ENCODE peak calls at places on chromosomes 16 and 17, in ten cellular contexts. One of them, this sample, is unnamed.
A peak's percentile ranks its signal among the peaks of the same experiment; 100 is the strongest.

GRCh38 chr17:28271431-28271830 is 47.6 kb upstream of the TMEM97 start:
- DNase-seq in ovary: no peak
- DNase-seq in sigmoid colon: no peak
- DNase-seq in A549: no peak
- DNase-seq in HCT116: no peak
- DNase-seq in tibial nerve: no peak
- DNase-seq in body of pancreas: no peak
- DNase-seq in lower leg skin: no peak
- DNase-seq in IMR-90: no peak
- DNase-seq in esophagus muscularis mucosa: no peak
- DNase-seq in this sample: no peak

GRCh38 chr17:39602533-39603303 is 5.0 kb downstream of the NEUROD2 start:
- DNase-seq in ovary: no peak
- DNase-seq in sigmoid colon: no peak
- DNase-seq in A549: no peak
- DNase-seq in HCT116: no peak
- DNase-seq in tibial nerve: no peak
- DNase-seq in body of pancreas: no peak
- DNase-seq in lower leg skin: no peak
- DNase-seq in IMR-90: no peak
- DNase-seq in esophagus muscularis mucosa: no peak
- DNase-seq in this sample: no peak

GRCh38 chr16:52569296-52569695 is 22.4 kb upstream of the TOX3 start:
- DNase-seq in ovary: no peak
- DNase-seq in sigmoid colon: no peak
- DNase-seq in A549: no peak
- DNase-seq in HCT116: no peak
- DNase-seq in tibial nerve: no peak
- DNase-seq in body of pancreas: no peak
- DNase-seq in lower leg skin: no peak
- DNase-seq in IMR-90: no peak
- DNase-seq in esophagus muscularis mucosa: no peak
- DNase-seq in this sample: no peak

GRCh38 chr17:58665946-58666857 is 25.6 kb downstream of the TEX14 start:
- DNase-seq in ovary: no peak
- DNase-seq in sigmoid colon: no peak
- DNase-seq in A549: no peak
- DNase-seq in HCT116: peak; percentile 69
- DNase-seq in tibial nerve: no peak
- DNase-seq in body of pancreas: no peak
- DNase-seq in lower leg skin: no peak
- DNase-seq in IMR-90: no peak
- DNase-seq in esophagus muscularis mucosa: no peak
- DNase-seq in this sample: no peak

GRCh38 chr17:39763046-39763800 is 25.5 kb downstream of the GRB7 start:
- DNase-seq in ovary: no peak
- DNase-seq in sigmoid colon: no peak
- DNase-seq in A549: no peak
- DNase-seq in HCT116: no peak
- DNase-seq in tibial nerve: no peak
- DNase-seq in body of pancreas: no peak
- DNase-seq in lower leg skin: no peak
- DNase-seq in IMR-90: peak; percentile 35
- DNase-seq in esophagus muscularis mucosa: no peak
- DNase-seq in this sample: no peak

GRCh38 chr16:69444873-69445517 is 20.6 kb downstream of the CYB5B start:
- DNase-seq in ovary: no peak
- DNase-seq in sigmoid colon: no peak
- DNase-seq in A549: no peak
- DNase-seq in HCT116: no peak
- DNase-seq in tibial nerve: no peak
- DNase-seq in body of pancreas: no peak
- DNase-seq in lower leg skin: no peak
- DNase-seq in IMR-90: peak; percentile 45
- DNase-seq in esophagus muscularis mucosa: no peak
- DNase-seq in this sample: no peak

GRCh38 chr16:55476625-55477533 is 2.1 kb upstream of the MMP2 start:
- DNase-seq in ovary: peak; percentile 50
- DNase-seq in sigmoid colon: peak; percentile 86
- DNase-seq in A549: no peak
- DNase-seq in HCT116: no peak
- DNase-seq in tibial nerve: no peak
- DNase-seq in body of pancreas: no peak
- DNase-seq in lower leg skin: peak; percentile 50
- DNase-seq in IMR-90: no peak
- DNase-seq in esophagus muscularis mucosa: no peak
- DNase-seq in this sample: no peak

GRCh38 chr16:4342866-4343744 is 8.0 kb downstream of the PAM16 start:
- DNase-seq in ovary: no peak
- DNase-seq in sigmoid colon: peak; percentile 64
- DNase-seq in A549: no peak
- DNase-seq in HCT116: no peak
- DNase-seq in tibial nerve: no peak
- DNase-seq in body of pancreas: no peak
- DNase-seq in lower leg skin: no peak
- DNase-seq in IMR-90: no peak
- DNase-seq in esophagus muscularis mucosa: no peak
- DNase-seq in this sample: no peak

GRCh38 chr16:88892065-88892464 is 25.6 kb upstream of the PABPN1L start:
- DNase-seq in ovary: no peak
- DNase-seq in sigmoid colon: no peak
- DNase-seq in A549: no peak
- DNase-seq in HCT116: no peak
- DNase-seq in tibial nerve: no peak
- DNase-seq in body of pancreas: no peak
- DNase-seq in lower leg skin: no peak
- DNase-seq in IMR-90: no peak
- DNase-seq in esophagus muscularis mucosa: no peak
- DNase-seq in this sample: no peak

GRCh38 chr16:88895335-88895734 is 28.9 kb upstream of the PABPN1L start:
- DNase-seq in ovary: no peak
- DNase-seq in sigmoid colon: no peak
- DNase-seq in A549: no peak
- DNase-seq in HCT116: no peak
- DNase-seq in tibial nerve: no peak
- DNase-seq in body of pancreas: no peak
- DNase-seq in lower leg skin: no peak
- DNase-seq in IMR-90: no peak
- DNase-seq in esophagus muscularis mucosa: no peak
- DNase-seq in this sample: no peak

GRCh38 chr16:88891083-88891482 is 24.6 kb upstream of the PABPN1L start:
- DNase-seq in ovary: no peak
- DNase-seq in sigmoid colon: no peak
- DNase-seq in A549: no peak
- DNase-seq in HCT116: no peak
- DNase-seq in tibial nerve: no peak
- DNase-seq in body of pancreas: no peak
- DNase-seq in lower leg skin: no peak
- DNase-seq in IMR-90: no peak
- DNase-seq in esophagus muscularis mucosa: no peak
- DNase-seq in this sample: no peak

GRCh38 chr16:88894681-88895300 is 28.3 kb upstream of the PABPN1L start:
- DNase-seq in ovary: no peak
- DNase-seq in sigmoid colon: no peak
- DNase-seq in A549: no peak
- DNase-seq in HCT116: no peak
- DNase-seq in tibial nerve: no peak
- DNase-seq in body of pancreas: no peak
- DNase-seq in lower leg skin: no peak
- DNase-seq in IMR-90: no peak
- DNase-seq in esophagus muscularis mucosa: no peak
- DNase-seq in this sample: no peak

GRCh38 chr16:88893127-88893968 is 26.9 kb upstream of the PABPN1L start:
- DNase-seq in ovary: no peak
- DNase-seq in sigmoid colon: no peak
- DNase-seq in A549: no peak
- DNase-seq in HCT116: no peak
- DNase-seq in tibial nerve: no peak
- DNase-seq in body of pancreas: no peak
- DNase-seq in lower leg skin: no peak
- DNase-seq in IMR-90: no peak
- DNase-seq in esophagus muscularis mucosa: no peak
- DNase-seq in this sample: no peak
- TF ChIP-seq POLR2A in ovary: no peak
- TF ChIP-seq POLR2A in sigmoid colon: no peak
- TF ChIP-seq POLR2A in A549: no peak
- TF ChIP-seq POLR2A in HCT116: no peak
- TF ChIP-seq POLR2A in tibial nerve: no peak
- TF ChIP-seq POLR2A in body of pancreas: no peak
- TF ChIP-seq POLR2A in lower leg skin: no peak
- TF ChIP-seq POLR2A in IMR-90: no peak
- TF ChIP-seq POLR2A in esophagus muscularis mucosa: no peak
- TF ChIP-seq POLR2A in this sample: no peak

DNA sequence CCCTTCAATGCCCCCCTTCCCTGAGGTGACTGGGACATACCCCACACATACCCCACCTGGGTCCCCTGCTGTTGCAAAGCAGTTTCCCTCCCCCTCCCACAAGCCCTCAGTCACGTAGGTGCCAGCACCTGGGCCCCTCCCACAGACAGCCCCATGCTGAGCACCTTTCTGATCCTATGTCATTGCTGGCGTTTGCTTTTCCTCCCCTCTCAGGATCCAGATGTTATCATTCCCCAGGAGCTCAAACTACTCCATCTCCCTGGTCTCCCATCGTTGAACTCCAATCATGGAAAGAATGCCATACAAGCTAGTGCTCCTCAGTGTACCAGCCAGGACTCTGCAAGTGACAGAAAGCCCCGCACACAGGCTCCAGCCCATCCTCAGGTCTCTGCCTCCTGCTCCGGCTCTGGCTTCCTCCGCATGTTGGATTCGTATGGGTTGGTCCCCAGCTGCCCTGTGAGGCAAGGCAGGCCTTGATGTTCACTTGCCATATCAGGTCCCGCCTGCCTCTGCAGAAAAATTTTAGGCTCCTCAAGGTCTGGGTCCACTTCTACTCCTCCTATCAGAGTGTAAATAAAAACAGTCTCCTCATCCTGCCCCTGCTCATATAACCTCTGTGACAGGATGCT is 31.4 kb upstream of the MED9 start:
- DNase-seq in ovary: no peak
- DNase-seq in sigmoid colon: no peak
- DNase-seq in A549: peak; percentile 19
- DNase-seq in HCT116: no peak
- DNase-seq in tibial nerve: no peak
- DNase-seq in body of pancreas: no peak
- DNase-seq in lower leg skin: no peak
- DNase-seq in IMR-90: no peak
- DNase-seq in esophagus muscularis mucosa: no peak
- DNase-seq in this sample: no peak
- H3K4me3 ChIP-seq in ovary: no peak overlapping the region
- H3K4me3 ChIP-seq in sigmoid colon: no peak overlapping the region
- H3K4me3 ChIP-seq in A549: peak overlapping the region; percentile 14
- H3K4me3 ChIP-seq in HCT116: no peak overlapping the region
- H3K4me3 ChIP-seq in tibial nerve: no peak overlapping the region
- H3K4me3 ChIP-seq in body of pancreas: no peak overlapping the region
- H3K4me3 ChIP-seq in lower leg skin: no peak overlapping the region
- H3K4me3 ChIP-seq in IMR-90: no peak overlapping the region
- H3K4me3 ChIP-seq in esophagus muscularis mucosa: no peak overlapping the region
- H3K4me3 ChIP-seq in this sample: no peak overlapping the region

DNA sequence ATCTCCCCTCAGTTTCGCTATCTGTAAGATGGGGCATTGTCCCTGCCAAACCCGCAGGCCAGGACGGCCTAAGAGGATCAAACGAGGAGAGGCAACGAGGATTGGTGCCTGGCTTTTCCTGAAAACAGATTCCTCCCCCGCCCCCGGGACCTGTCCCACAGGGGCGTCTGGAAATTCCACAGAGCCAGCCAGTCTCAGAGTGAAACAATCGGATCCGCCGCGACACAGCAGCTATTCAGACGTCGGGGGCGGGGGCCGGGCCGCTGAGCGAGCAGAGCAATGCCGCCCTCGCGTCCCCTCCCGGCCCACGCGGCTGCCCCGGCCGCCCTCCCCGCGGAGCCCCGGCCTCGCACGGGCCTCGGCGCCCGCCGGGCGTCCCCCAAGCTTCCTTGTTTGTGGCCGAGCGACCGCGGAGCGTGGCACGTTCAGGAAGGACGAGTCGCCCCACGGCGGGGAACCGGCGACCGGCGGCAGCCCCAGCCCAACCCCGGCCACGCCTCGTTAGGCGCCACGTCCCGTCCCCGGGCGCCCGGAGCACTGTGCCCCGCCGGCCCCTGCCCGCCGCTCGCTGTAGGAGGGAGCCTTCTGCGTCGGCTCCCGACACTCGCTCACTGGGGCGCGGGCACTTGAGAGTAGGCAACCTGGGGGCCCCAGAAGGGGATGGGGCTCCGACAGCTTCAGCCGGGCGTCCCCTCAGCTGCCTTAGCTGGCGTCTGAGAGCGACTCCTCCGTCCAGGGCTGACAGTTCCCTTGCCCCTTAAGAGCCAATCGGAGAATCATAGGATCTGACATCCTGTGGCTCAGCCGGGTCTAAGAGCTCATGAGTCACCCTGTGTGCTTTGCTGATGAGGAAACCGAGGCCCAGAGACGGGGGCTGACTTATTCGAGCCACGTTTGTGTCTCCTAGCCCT is 29.7 kb upstream of the PHOSPHO1 start:
- DNase-seq in ovary: peak; percentile 10
- DNase-seq in sigmoid colon: peak; percentile 73
- DNase-seq in A549: peak; percentile 85
- DNase-seq in HCT116: peak; percentile 84
- DNase-seq in tibial nerve: peak; percentile 24
- DNase-seq in body of pancreas: peak; percentile 36
- DNase-seq in lower leg skin: peak; percentile 50
- DNase-seq in IMR-90: peak; percentile 82
- DNase-seq in esophagus muscularis mucosa: no peak
- DNase-seq in this sample: peak; percentile 64
- TF ChIP-seq POLR2A in ovary: no peak
- TF ChIP-seq POLR2A in sigmoid colon: no peak
- TF ChIP-seq POLR2A in A549: peak; percentile 29
- TF ChIP-seq POLR2A in HCT116: peak; percentile 39
- TF ChIP-seq POLR2A in tibial nerve: no peak
- TF ChIP-seq POLR2A in body of pancreas: no peak
- TF ChIP-seq POLR2A in lower leg skin: no peak
- TF ChIP-seq POLR2A in IMR-90: peak; percentile 63
- TF ChIP-seq POLR2A in esophagus muscularis mucosa: no peak
- TF ChIP-seq POLR2A in this sample: no peak

GRCh38 chr17:79609616-79610150 is 1.2 kb downstream of the RBFOX3 start:
- DNase-seq in ovary: no peak
- DNase-seq in sigmoid colon: no peak
- DNase-seq in A549: peak; percentile 66
- DNase-seq in HCT116: no peak
- DNase-seq in tibial nerve: no peak
- DNase-seq in body of pancreas: no peak
- DNase-seq in lower leg skin: no peak
- DNase-seq in IMR-90: no peak
- DNase-seq in esophagus muscularis mucosa: no peak
- DNase-seq in this sample: no peak

GRCh38 chr17:79606487-79606886 is 4.4 kb downstream of the RBFOX3 start:
- DNase-seq in ovary: no peak
- DNase-seq in sigmoid colon: no peak
- DNase-seq in A549: no peak
- DNase-seq in HCT116: no peak
- DNase-seq in tibial nerve: no peak
- DNase-seq in body of pancreas: no peak
- DNase-seq in lower leg skin: no peak
- DNase-seq in IMR-90: no peak
- DNase-seq in esophagus muscularis mucosa: no peak
- DNase-seq in this sample: no peak

GRCh38 chr17:79609175-79609589 is 1.7 kb downstream of the RBFOX3 start:
- DNase-seq in ovary: no peak
- DNase-seq in sigmoid colon: no peak
- DNase-seq in A549: no peak
- DNase-seq in HCT116: no peak
- DNase-seq in tibial nerve: no peak
- DNase-seq in body of pancreas: no peak
- DNase-seq in lower leg skin: no peak
- DNase-seq in IMR-90: no peak
- DNase-seq in esophagus muscularis mucosa: no peak
- DNase-seq in this sample: no peak

GRCh38 chr17:79608729-79609039 is 2.2 kb downstream of the RBFOX3 start:
- DNase-seq in ovary: no peak
- DNase-seq in sigmoid colon: peak; percentile 76
- DNase-seq in A549: no peak
- DNase-seq in HCT116: no peak
- DNase-seq in tibial nerve: no peak
- DNase-seq in body of pancreas: no peak
- DNase-seq in lower leg skin: no peak
- DNase-seq in IMR-90: no peak
- DNase-seq in esophagus muscularis mucosa: no peak
- DNase-seq in this sample: no peak

GRCh38 chr17:79607941-79608728 is 2.7 kb downstream of the RBFOX3 start:
- DNase-seq in ovary: no peak
- DNase-seq in sigmoid colon: peak; percentile 87
- DNase-seq in A549: no peak
- DNase-seq in HCT116: peak; percentile 12
- DNase-seq in tibial nerve: no peak
- DNase-seq in body of pancreas: no peak
- DNase-seq in lower leg skin: no peak
- DNase-seq in IMR-90: no peak
- DNase-seq in esophagus muscularis mucosa: no peak
- DNase-seq in this sample: no peak
- H3K4me3 ChIP-seq in ovary: no peak overlapping the region
- H3K4me3 ChIP-seq in sigmoid colon: peak overlapping the region; percentile 92
- H3K4me3 ChIP-seq in A549: no peak overlapping the region
- H3K4me3 ChIP-seq in HCT116: no peak overlapping the region
- H3K4me3 ChIP-seq in tibial nerve: no peak overlapping the region
- H3K4me3 ChIP-seq in body of pancreas: no peak overlapping the region
- H3K4me3 ChIP-seq in lower leg skin: no peak overlapping the region
- H3K4me3 ChIP-seq in IMR-90: no peak overlapping the region
- H3K4me3 ChIP-seq in esophagus muscularis mucosa: peak overlapping the region; percentile 7
- H3K4me3 ChIP-seq in this sample: no peak overlapping the region

This sample was measured in right lobe of liver.